ENCODE peak calls at places on chromosomes 11 and 22, in ten cellular contexts. Q, S, W, Y, V, M, I, Z, F and P are unnamed samples.
A peak's percentile ranks its signal among the peaks of the same experiment; 100 is the strongest.

GRCh38 chr22:31154975-31155374 is 5.0 kb upstream of the RNF185 start:
- DNase-seq in W (no peak), V (no peak), I (no peak), Y (no peak), S (no peak), M (no peak), Z (no peak), Q (no peak), F (no peak), P (no peak)

GRCh38 chr11:27141576-27141975 is 101.0 kb downstream of the BBOX1 start:
- DNase-seq in I (no peak), F (no peak), V (no peak), Y (no peak), Z (no peak), W (no peak), S (no peak), M (no peak), Q (no peak), P (no peak)

GRCh38 chr11:111725621-111726020 is 40.6 kb downstream of the PPP2R1B start:
- DNase-seq in M (no peak), F (no peak), Q (no peak), Z (no peak), V (no peak), W (no peak), S (no peak), I (no peak), Y (no peak), P (no peak)

GRCh38 chr11:91998466-91998865 is 226.2 kb upstream of the FAT3 start:
- DNase-seq in V (no peak), Y (no peak), F (no peak), I (no peak), Q (no peak), S (no peak), M (peak; percentile 61), Z (no peak), W (no peak), P (no peak)

GRCh38 chr11:2465201-2466068 is 20.6 kb downstream of the KCNQ1 start:
- DNase-seq in M (no peak), Z (no peak), I (no peak), S (no peak), Y (peak; percentile 73), W (no peak), V (no peak), Q (peak; percentile 59), F (no peak), P (no peak)

GRCh38 chr11:102229510-102230119 is 87.7 kb upstream of the BIRC3 start:
- DNase-seq in M (peak; percentile 58), V (no peak), I (no peak), Z (no peak), Q (no peak), S (no peak), W (no peak), F (no peak), Y (no peak), P (no peak)

GRCh38 chr22:42623301-42623751 is 8.6 kb upstream of the POLDIP3 start:
- DNase-seq in M (no peak), W (no peak), Q (no peak), S (no peak), F (no peak), Z (no peak), V (no peak), Y (peak; percentile 84), I (no peak), P (no peak)

GRCh38 chr11:47786373-47786772 is 19.2 kb upstream of the FNBP4 start:
- DNase-seq in Y (no peak), Z (peak; percentile 70), M (no peak), V (peak; percentile 50), I (no peak), S (no peak), W (no peak), F (no peak), Q (no peak), P (no peak)

DNA sequence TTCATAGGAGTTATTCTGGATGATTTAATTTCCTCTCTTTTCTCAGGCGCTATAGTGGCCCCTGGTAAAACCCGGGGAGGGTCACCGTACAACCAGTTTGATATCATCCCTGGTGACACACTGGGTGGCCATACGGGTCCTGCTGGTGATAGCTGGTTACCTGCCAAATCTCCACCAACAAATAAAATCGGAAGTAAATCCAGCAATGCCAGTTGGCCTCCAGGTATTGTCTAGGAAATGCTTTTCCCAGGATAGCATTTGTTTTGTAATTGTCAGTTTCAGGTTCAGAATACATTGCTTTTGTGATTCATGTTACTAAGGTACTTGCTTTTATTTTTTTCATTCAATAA is 35.6 kb upstream of the ADSL start:
- DNase-seq in F (no peak), W (no peak), Q (no peak), Z (no peak), M (no peak), I (no peak), Y (no peak), S (no peak), V (no peak), P (no peak)
- H3K4me3 ChIP-seq in F (no peak overlapping the region), W (no peak overlapping the region), Q (no peak overlapping the region), Z (no peak overlapping the region), M (no peak overlapping the region), I (no peak overlapping the region), Y (no peak overlapping the region), S (no peak overlapping the region), V (peak overlapping the region; percentile 3), P (peak overlapping the region; percentile 31)

GRCh38 chr11:71341596-71341995 is 89.2 kb upstream of the SHANK2 start:
- DNase-seq in Z (no peak), I (no peak), F (no peak), M (no peak), V (no peak), W (no peak), S (no peak), Y (peak; percentile 54), Q (no peak), P (no peak)

GRCh38 chr11:71342116-71342515 is 89.7 kb upstream of the SHANK2 start:
- DNase-seq in Q (no peak), S (no peak), Z (peak; percentile 40), F (no peak), I (no peak), V (peak; percentile 77), W (no peak), Y (peak; percentile 31), M (no peak), P (no peak)

GRCh38 chr11:71341173-71341572 is 88.8 kb upstream of the SHANK2 start:
- DNase-seq in S (no peak), F (no peak), Y (peak; percentile 35), Q (no peak), Z (no peak), I (no peak), V (no peak), M (no peak), W (no peak), P (no peak)

GRCh38 chr11:71342951-71343827 is 90.8 kb upstream of the SHANK2 start:
- DNase-seq in Y (peak; percentile 68), V (peak; percentile 15), F (no peak), M (peak; percentile 84), W (no peak), I (peak; percentile 91), Q (no peak), S (no peak), Z (peak; percentile 41), P (no peak)

DNA sequence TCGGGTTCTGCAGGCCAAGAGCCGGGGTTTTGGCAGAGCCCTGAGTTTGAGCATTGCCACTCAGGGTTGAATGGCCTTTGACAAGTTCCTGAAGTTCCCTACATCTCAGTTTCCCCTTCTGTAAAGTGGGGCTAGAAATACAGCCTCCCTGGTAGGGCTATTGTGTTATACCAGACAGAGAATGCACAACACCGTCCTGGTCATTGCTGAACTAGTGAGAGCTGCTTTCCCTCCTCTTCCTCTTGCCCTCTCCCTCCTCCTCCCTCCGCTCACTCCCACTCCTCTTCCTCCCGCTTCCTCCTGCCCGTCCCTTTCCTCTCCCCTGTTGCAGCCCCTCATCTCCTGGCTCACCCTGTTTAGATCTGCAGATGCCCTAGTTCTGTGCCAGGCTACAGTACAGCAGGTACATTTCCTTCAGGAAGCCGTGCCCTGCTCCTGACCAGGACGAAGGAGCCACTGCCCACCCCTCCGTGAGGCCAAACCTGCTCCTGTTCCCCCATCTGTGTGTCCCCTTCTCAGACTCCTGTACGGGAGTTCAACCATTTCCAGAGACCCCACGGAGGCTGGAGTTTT is 91.5 kb upstream of the SHANK2 start:
- DNase-seq in Q (no peak), V (no peak), W (no peak), M (no peak), Y (peak; percentile 21), I (no peak), S (no peak), Z (no peak), F (no peak), P (no peak)
- TF ChIP-seq CTCF in Q (no peak), V (no peak), W (peak; percentile 64), M (peak; percentile 23), Y (peak; percentile 0), I (no peak), S (no peak), Z (no peak), F (no peak), P (no peak)

GRCh38 chr11:69014936-69015549 is 2.0 kb upstream of the MRGPRF start:
- DNase-seq in W (no peak), Y (no peak), Z (no peak), Q (no peak), S (no peak), M (no peak), I (no peak), V (no peak), F (no peak), P (no peak)

GRCh38 chr11:69011624-69012091 is 1.4 kb downstream of the MRGPRF start:
- DNase-seq in F (no peak), W (no peak), Q (no peak), Z (no peak), Y (peak; percentile 54), S (no peak), I (no peak), M (no peak), V (no peak), P (no peak)

GRCh38 chr11:69013009-69013951 is at the start of gene MRGPRF:
- DNase-seq in F (no peak), S (peak; percentile 64), W (no peak), V (peak; percentile 91), I (peak; percentile 66), Q (peak; percentile 98), Y (peak; percentile 73), Z (peak; percentile 74), M (peak; percentile 35), P (no peak)

GRCh38 chr11:69012092-69013008 is 696 bp downstream of the MRGPRF start:
- DNase-seq in W (no peak), M (no peak), Y (peak; percentile 52), Z (peak; percentile 34), I (peak; percentile 34), Q (no peak), V (peak; percentile 57), F (no peak), S (no peak), P (no peak)

DNA sequence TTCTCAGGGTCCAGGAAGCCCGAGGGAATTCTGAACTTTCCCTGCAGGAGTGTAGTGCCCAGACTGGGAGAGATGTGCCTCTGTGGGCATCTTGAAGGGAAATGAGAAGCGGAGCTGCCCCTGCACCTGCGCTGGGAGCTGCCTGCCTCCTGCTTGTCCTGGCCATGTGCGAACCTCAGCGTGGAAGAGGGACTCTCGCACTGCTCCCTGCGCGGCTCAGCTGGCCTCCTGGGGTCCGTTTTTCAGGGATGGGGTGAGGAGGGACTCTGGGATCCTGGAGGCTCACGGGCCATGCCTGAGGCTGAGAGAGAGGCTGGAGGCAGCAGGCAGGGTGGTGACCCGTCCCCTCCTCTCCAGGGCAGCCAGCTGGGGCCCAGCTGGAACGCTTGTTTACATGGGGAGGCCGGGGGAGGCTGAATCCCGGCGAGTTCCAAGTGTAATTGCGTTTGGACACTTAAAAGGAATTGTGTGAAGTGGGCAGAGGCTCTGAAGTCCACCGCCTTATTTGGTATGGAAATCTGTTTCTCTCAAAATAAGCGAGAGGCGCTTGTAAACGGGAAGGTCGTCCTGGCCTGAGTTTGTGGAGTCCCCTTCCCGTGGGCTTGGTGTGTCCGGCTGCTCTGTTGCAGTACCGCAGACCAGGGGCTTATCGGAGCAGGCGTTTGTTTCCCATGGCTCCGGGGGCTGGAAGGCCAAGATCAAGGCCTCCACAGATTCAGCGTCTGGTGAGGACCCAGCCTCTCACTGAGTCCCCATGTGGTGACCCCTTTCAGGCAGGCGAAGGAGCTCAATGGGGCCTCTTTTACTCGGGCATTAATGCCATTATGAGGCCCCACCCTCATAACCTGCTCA is 1.3 kb upstream of the MRGPRF start:
- DNase-seq in W (no peak), Q (no peak), Y (peak; percentile 75), F (no peak), Z (no peak), M (peak; percentile 38), S (no peak), I (peak; percentile 36), V (peak; percentile 82), P (no peak)
- H3K4me3 ChIP-seq in W (no peak overlapping the region), Q (peak overlapping the region; percentile 82), Y (no peak overlapping the region), F (no peak overlapping the region), Z (no peak overlapping the region), M (no peak overlapping the region), S (peak overlapping the region; percentile 69), I (peak overlapping the region; percentile 65), V (no peak overlapping the region), P (peak overlapping the region; percentile 70)

GRCh38 chr11:46444305-46444704 is 52.7 kb upstream of the CHRM4 start:
- DNase-seq in Q (no peak), I (no peak), M (no peak), V (peak; percentile 34), W (no peak), F (no peak), S (no peak), Z (no peak), Y (no peak), P (no peak)

GRCh38 chr11:46445887-46446286 is 54.3 kb upstream of the CHRM4 start:
- DNase-seq in W (no peak), Y (no peak), S (no peak), Z (no peak), V (no peak), I (no peak), F (no peak), M (no peak), Q (no peak), P (no peak)

GRCh38 chr11:46445192-46445591 is 53.6 kb upstream of the CHRM4 start:
- DNase-seq in I (no peak), V (no peak), Z (no peak), M (no peak), F (no peak), Y (no peak), W (no peak), S (no peak), Q (no peak), P (no peak)

GRCh38 chr11:46447544-46447943 is 56.0 kb upstream of the CHRM4 start:
- DNase-seq in Z (no peak), Q (no peak), V (no peak), Y (no peak), F (no peak), M (no peak), S (no peak), I (no peak), W (no peak), P (no peak)

GRCh38 chr11:46446343-46446751 is 54.8 kb upstream of the CHRM4 start:
- DNase-seq in S (no peak), Z (peak; percentile 32), F (no peak), Q (no peak), V (peak; percentile 52), M (no peak), W (no peak), Y (no peak), I (peak; percentile 64), P (peak; percentile 28)
- TF ChIP-seq CTCF in S (peak; percentile 46), Z (no peak), F (no peak), Q (no peak), V (peak; percentile 43), M (no peak), W (peak; percentile 21), Y (no peak), I (peak; percentile 36), P (peak; percentile 37)